ENCODE peak calls at places on chromosome 19, in six cellular contexts. I is NCI-H446; O is hippocampal formation; J is stimulated activated CD4-positive, alpha-beta T cell treated with anti-CD3 and anti-CD28 coated beads, Interleukin-2, amount 100 ng/mL, for 24 hours; N is aorta; R is heart right ventricle. G is an unnamed sample.

GRCh38 chr19:14476663-14477401 is 1.7 kb upstream of the PTGER1 start:
- DNase-seq in I (no peak), O (no peak), J (no peak), N (peak; percentile 78), R (no peak), G (no peak)

GRCh38 chr19:5809053-5809452 is 4.2 kb downstream of the NRTN start:
- DNase-seq in I (no peak), O (no peak), J (no peak), N (no peak), R (no peak), G (no peak)

GRCh38 chr19:53554804-53555203 is 16.9 kb downstream of the ZNF331 start:
- DNase-seq in I (no peak), O (no peak), J (no peak), N (no peak), R (no peak), G (no peak)

GRCh38 chr19:5434970-5435641 is 20.1 kb upstream of the ZNRF4 start:
- DNase-seq in I (peak; percentile 16), O (no peak), J (peak; percentile 60), N (no peak), R (no peak), G (no peak)

GRCh38 chr19:49847731-49848696 is 2.9 kb upstream of the PTOV1 start:
- DNase-seq in I (no peak), O (no peak), J (no peak), N (no peak), R (no peak), G (no peak)

GRCh38 chr19:11971045-11971444 is 6.2 kb downstream of the ZNF763 start:
- DNase-seq in I (no peak), O (no peak), J (no peak), N (no peak), R (no peak), G (no peak)

GRCh38 chr19:14072535-14073231 is at the start of gene MISP3:
- DNase-seq in I (no peak), O (no peak), J (peak; percentile 54), N (no peak), R (peak; percentile 61), G (no peak)

GRCh38 chr19:29497686-29498436 is 27.9 kb upstream of the VSTM2B start:
- DNase-seq in I (no peak), O (no peak), J (no peak), N (peak; percentile 44), R (no peak), G (no peak)

GRCh38 chr19:47540748-47541147 is 25.9 kb upstream of the NAPA start:
- DNase-seq in I (no peak), O (no peak), J (no peak), N (no peak), R (no peak), G (no peak)

GRCh38 chr19:1333789-1334188 is 48.1 kb downstream of the EFNA2 start:
- DNase-seq in I (no peak), O (no peak), J (no peak), N (no peak), R (no peak), G (no peak)

GRCh38 chr19:12983561-12984142 is 11.6 kb upstream of the NFIX start:
- DNase-seq in I (peak; percentile 92), O (no peak), J (peak; percentile 85), N (peak; percentile 93), R (peak; percentile 85), G (no peak)

GRCh38 chr19:38252935-38253691 is 3.1 kb downstream of the PPP1R14A start:
- DNase-seq in I (peak; percentile 96), O (peak; percentile 87), J (no peak), N (peak; percentile 92), R (peak; percentile 69), G (peak; percentile 86)

GRCh38 chr19:8340341-8341096 is 2.5 kb downstream of the KANK3 start:
- DNase-seq in I (no peak), O (no peak), J (no peak), N (no peak), R (peak; percentile 73), G (no peak)

GRCh38 chr19:19461306-19461670 is 54.1 kb downstream of the TSSK6 start:
- DNase-seq in I (no peak), O (no peak), J (no peak), N (no peak), R (no peak), G (no peak)

GRCh38 chr19:19460761-19461265 is 54.5 kb downstream of the TSSK6 start:
- DNase-seq in I (no peak), O (no peak), J (peak; percentile 76), N (peak; percentile 87), R (peak; percentile 64), G (no peak)

GRCh38 chr19:9531933-9532332 is 6.5 kb downstream of the ZNF426 start:
- DNase-seq in I (no peak), O (no peak), J (no peak), N (no peak), R (no peak), G (no peak)

GRCh38 chr19:7840629-7841028 is 10.6 kb downstream of the EVI5L start:
- DNase-seq in I (no peak), O (no peak), J (no peak), N (no peak), R (no peak), G (no peak)

GRCh38 chr19:53906211-53907192 is 2.6 kb upstream of the CACNG7 start:
- DNase-seq in I (no peak), O (no peak), J (peak; percentile 78), N (peak; percentile 87), R (peak; percentile 59), G (no peak)

GRCh38 chr19:22619371-22619770 is 14.8 kb upstream of the ZNF492 start:
- DNase-seq in I (no peak), O (peak; percentile 49), J (no peak), N (no peak), R (no peak), G (no peak)

GRCh38 chr19:40461669-40462221 is 3.8 kb downstream of the BLVRB start:
- DNase-seq in I (no peak), O (no peak), J (no peak), N (no peak), R (peak; percentile 27), G (no peak)

GRCh38 chr19:51621178-51621577 is 9.0 kb downstream of the SIGLEC5 start:
- DNase-seq in I (no peak), O (no peak), J (no peak), N (no peak), R (no peak), G (no peak)

GRCh38 chr19:19139876-19140229 is 1.6 kb upstream of the TMEM161A start:
- DNase-seq in I (no peak), O (no peak), J (no peak), N (no peak), R (no peak), G (no peak)

GRCh38 chr19:35107541-35107939 is 8.1 kb upstream of the FXYD3 start:
- DNase-seq in I (no peak), O (peak; percentile 91), J (peak; percentile 14), N (no peak), R (no peak), G (no peak)